ENCODE peak calls at places on chromosomes 4 and X, in five cellular contexts. One of them, this sample, is unnamed. For H3K4me1, the result is how much of the 10 kb centered on the place peaks cover.

GRCh38 chrX:128781506-128781905 is 729.3 kb upstream of the ACTRT1 start:
- DNase-seq in HCT116: no peak
- DNase-seq in HepG2: peak
- DNase-seq in SK-N-SH: peak
- DNase-seq in fibroblast of lung: no peak
- DNase-seq in this sample: no peak

GRCh38 chr4:94428884-94429283 is 22.9 kb upstream of the PDLIM5 start:
- DNase-seq in HCT116: no peak
- DNase-seq in HepG2: peak
- DNase-seq in SK-N-SH: no peak
- DNase-seq in fibroblast of lung: no peak
- DNase-seq in this sample: no peak

GRCh38 chr4:188691811-188692210 is 552.6 kb downstream of the TRIML1 start:
- DNase-seq in HCT116: no peak
- DNase-seq in HepG2: no peak
- DNase-seq in SK-N-SH: no peak
- DNase-seq in fibroblast of lung: peak
- DNase-seq in this sample: no peak

GRCh38 chrX:66163849-66164401 is at the start of gene HEPH:
- DNase-seq in HCT116: no peak
- DNase-seq in HepG2: no peak
- DNase-seq in SK-N-SH: no peak
- DNase-seq in fibroblast of lung: peak
- DNase-seq in this sample: no peak

GRCh38 chr4:185881427-185881826 is 69.4 kb upstream of the SORBS2 start:
- DNase-seq in HCT116: no peak
- DNase-seq in HepG2: no peak
- DNase-seq in SK-N-SH: no peak
- DNase-seq in fibroblast of lung: peak
- DNase-seq in this sample: no peak

GRCh38 chr4:139603576-139604387 is 47.8 kb upstream of the SETD7 start:
- DNase-seq in HCT116: peak
- DNase-seq in HepG2: peak
- DNase-seq in SK-N-SH: peak
- DNase-seq in fibroblast of lung: peak
- DNase-seq in this sample: peak

GRCh38 chr4:123939621-123940020 is 543.0 kb downstream of the SPRY1 start:
- DNase-seq in HCT116: peak
- DNase-seq in HepG2: no peak
- DNase-seq in SK-N-SH: no peak
- DNase-seq in fibroblast of lung: peak
- DNase-seq in this sample: peak

GRCh38 chr4:38757945-38758344 is 24.8 kb downstream of the TLR10 start:
- DNase-seq in HCT116: peak
- DNase-seq in HepG2: no peak
- DNase-seq in SK-N-SH: no peak
- DNase-seq in fibroblast of lung: no peak
- DNase-seq in this sample: no peak

GRCh38 chrX:3407785-3408184 is 61.3 kb upstream of the MXRA5 start:
- DNase-seq in HCT116: no peak
- DNase-seq in HepG2: no peak
- DNase-seq in SK-N-SH: no peak
- DNase-seq in fibroblast of lung: no peak
- DNase-seq in this sample: no peak

GRCh38 chr4:83121246-83121645 is 6.7 kb upstream of the PLAC8 start:
- DNase-seq in HCT116: no peak
- DNase-seq in HepG2: no peak
- DNase-seq in SK-N-SH: no peak
- DNase-seq in fibroblast of lung: no peak
- DNase-seq in this sample: no peak
- H3K4me1 ChIP-seq in HCT116: under half
- H3K4me1 ChIP-seq in HepG2: under half
- H3K4me1 ChIP-seq in SK-N-SH: under half
- H3K4me1 ChIP-seq in fibroblast of lung: under half
- H3K4me1 ChIP-seq in this sample: under half

DNA sequence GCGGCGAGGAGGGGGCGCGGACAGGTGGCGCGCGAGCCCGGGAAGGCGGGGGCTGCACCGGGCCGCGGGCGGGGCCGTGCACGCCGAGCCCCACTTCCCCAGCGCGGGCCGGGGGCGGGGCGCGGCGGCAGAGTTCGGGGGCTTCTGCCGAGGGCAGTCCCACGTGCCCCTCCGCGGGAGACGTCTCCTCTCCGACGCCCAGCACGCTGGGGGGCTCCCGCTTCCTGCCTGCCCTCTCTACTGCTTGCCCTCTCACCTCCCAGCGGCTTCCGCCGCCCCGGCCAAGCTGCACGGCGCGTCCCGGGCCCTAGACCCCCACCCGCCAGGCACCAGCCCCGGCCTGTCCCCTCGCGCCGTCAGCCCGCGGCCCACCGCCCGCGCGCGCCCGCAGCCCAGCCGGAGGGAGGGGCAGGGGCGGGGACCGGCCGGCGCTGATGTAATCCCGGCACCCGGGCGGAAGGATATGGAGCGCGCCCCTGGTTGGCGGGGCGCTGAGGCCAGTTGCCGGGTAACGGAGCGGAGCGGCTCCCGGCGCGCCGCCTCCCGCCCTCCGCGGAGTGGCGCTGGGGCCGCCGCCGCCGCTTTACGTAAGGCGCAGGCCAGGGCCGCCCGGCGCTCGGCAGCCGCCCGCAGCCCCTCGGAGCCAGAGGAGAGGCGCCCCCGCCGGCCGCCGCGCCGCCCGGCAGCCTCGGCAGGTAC is at the start of gene KIAA0232:
- DNase-seq in HCT116: peak
- DNase-seq in HepG2: peak
- DNase-seq in SK-N-SH: peak
- DNase-seq in fibroblast of lung: peak
- DNase-seq in this sample: peak
- H2AFZ ChIP-seq in HCT116: no peak
- H2AFZ ChIP-seq in HepG2: no peak
- H2AFZ ChIP-seq in SK-N-SH: peak
- H2AFZ ChIP-seq in fibroblast of lung: peak
- H2AFZ ChIP-seq in this sample: peak

DNA sequence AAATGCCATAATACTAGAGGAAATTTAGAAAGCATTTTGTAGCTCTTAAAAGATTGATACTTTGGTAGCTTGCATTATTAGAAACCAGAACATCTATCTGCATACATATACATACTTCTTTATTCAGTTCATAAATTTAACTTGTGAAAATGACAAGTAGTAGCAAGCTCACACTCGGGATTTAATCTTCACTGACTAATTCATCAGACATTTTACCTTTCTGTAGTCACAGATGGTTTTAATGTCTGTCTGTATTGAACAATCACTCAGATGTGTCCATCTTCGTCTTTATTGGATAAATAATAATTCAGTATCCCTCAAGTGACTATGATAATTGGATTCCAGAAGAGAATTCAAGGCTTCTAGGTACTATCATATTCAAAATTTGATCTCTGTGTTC is 232.3 kb downstream of the TENM3 start:
- DNase-seq in HCT116: no peak
- DNase-seq in HepG2: no peak
- DNase-seq in SK-N-SH: no peak
- DNase-seq in fibroblast of lung: no peak
- DNase-seq in this sample: no peak
- H3K4me3 ChIP-seq in HCT116: no peak
- H3K4me3 ChIP-seq in HepG2: no peak
- H3K4me3 ChIP-seq in SK-N-SH: no peak
- H3K4me3 ChIP-seq in fibroblast of lung: no peak
- H3K4me3 ChIP-seq in this sample: no peak

DNA sequence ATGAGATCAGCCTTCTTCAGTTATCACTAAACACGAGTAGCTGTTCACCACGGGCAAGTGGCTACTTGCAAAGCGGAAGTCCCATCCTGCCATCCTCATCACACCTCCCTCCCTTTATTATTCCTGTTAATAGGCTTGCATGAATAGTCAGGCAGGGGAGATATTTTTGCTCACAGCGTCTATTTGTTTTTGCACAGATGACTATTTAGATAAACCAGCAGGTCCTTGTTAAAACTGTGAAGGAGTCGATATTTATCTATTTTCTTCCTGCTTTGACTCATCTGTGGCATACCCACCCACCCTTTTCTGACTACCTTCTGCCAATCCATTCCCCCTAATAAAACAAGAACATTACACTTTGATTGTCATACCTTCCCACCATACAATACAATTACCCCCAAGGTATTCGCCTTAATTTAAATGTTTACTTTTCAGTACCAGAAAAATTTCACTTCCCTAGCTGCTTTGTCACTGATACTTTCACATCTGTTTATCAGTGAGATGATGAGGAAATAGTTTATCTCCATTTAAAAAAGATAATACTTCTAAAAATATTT is 96.6 kb upstream of the BANK1 start:
- DNase-seq in HCT116: no peak
- DNase-seq in HepG2: no peak
- DNase-seq in SK-N-SH: peak
- DNase-seq in fibroblast of lung: no peak
- DNase-seq in this sample: peak
- H3K4me1 ChIP-seq in HCT116: under half
- H3K4me1 ChIP-seq in HepG2: under half
- H3K4me1 ChIP-seq in SK-N-SH: under half
- H3K4me1 ChIP-seq in fibroblast of lung: under half
- H3K4me1 ChIP-seq in this sample: under half

GRCh38 chr4:111406036-111406435 is 739.2 kb upstream of the FAM241A start:
- DNase-seq in HCT116: no peak
- DNase-seq in HepG2: no peak
- DNase-seq in SK-N-SH: no peak
- DNase-seq in fibroblast of lung: no peak
- DNase-seq in this sample: no peak
- H2AFZ ChIP-seq in HCT116: no peak
- H2AFZ ChIP-seq in HepG2: no peak
- H2AFZ ChIP-seq in SK-N-SH: no peak
- H2AFZ ChIP-seq in fibroblast of lung: no peak
- H2AFZ ChIP-seq in this sample: no peak

This sample was measured in PC-9.